ENCODE peak calls at places on chromosomes 16 and 17, in four cellular contexts. Z, M, F and B are unnamed samples.
A peak's percentile ranks its signal among the peaks of the same experiment; 100 is the strongest.

GRCh38 chr17:31517524-31517923 is 126.0 kb downstream of the RAB11FIP4 start:
- DNase-seq in Z (no peak), M (peak; percentile 69), F (no peak), B (no peak)

GRCh38 chr17:49390548-49391324 is 23.9 kb downstream of the PHB1 start:
- DNase-seq in Z (no peak), M (no peak), F (no peak), B (no peak)

GRCh38 chr16:4314532-4315184 is 1.2 kb upstream of the GLIS2 start:
- DNase-seq in Z (peak; percentile 69), M (peak; percentile 55), F (no peak), B (peak; percentile 38)

GRCh38 chr16:86575095-86575685 is 3.2 kb upstream of the FOXL1 start:
- DNase-seq in Z (no peak), M (no peak), F (no peak), B (no peak)

GRCh38 chr16:50467943-50468748 is 80.0 kb upstream of the NKD1 start:
- DNase-seq in Z (peak; percentile 28), M (peak; percentile 93), F (peak; percentile 71), B (no peak)

GRCh38 chr16:83574388-83574787 is 233.4 kb upstream of the HSBP1 start:
- DNase-seq in Z (peak; percentile 87), M (no peak), F (no peak), B (no peak)

GRCh38 chr17:901964-902363 is 77.6 kb downstream of the NXN start:
- DNase-seq in Z (no peak), M (no peak), F (no peak), B (no peak)

GRCh38 chr17:29846298-29846697 is 83.7 kb downstream of the SSH2 start:
- DNase-seq in Z (no peak), M (no peak), F (no peak), B (no peak)

GRCh38 chr17:2082003-2082862 is 27.3 kb downstream of the HIC1 start:
- DNase-seq in Z (no peak), M (no peak), F (no peak), B (no peak)

GRCh38 chr16:78925071-78925714 is 675.3 kb downstream of the MAF start:
- DNase-seq in Z (no peak), M (peak; percentile 28), F (no peak), B (peak; percentile 22)

GRCh38 chr17:42016411-42016831 is 818 bp downstream of the DNAJC7 start:
- DNase-seq in Z (peak; percentile 31), M (peak; percentile 17), F (no peak), B (no peak)

GRCh38 chr16:81335669-81336068 is 20.9 kb downstream of the GAN start:
- DNase-seq in Z (no peak), M (no peak), F (no peak), B (no peak)
- H3K4me3 ChIP-seq in Z (no peak overlapping the region), M (no peak overlapping the region), F (no peak overlapping the region), B (no peak overlapping the region)

GRCh38 chr17:37190493-37190892 is 185.3 kb upstream of the C17orf78 start:
- DNase-seq in Z (no peak), M (no peak), F (no peak), B (no peak)
- TF ChIP-seq CTCF in Z (peak; percentile 19), M (no peak), F (no peak), B (no peak)

GRCh38 chr16:27464663-27465482 is 62.9 kb downstream of the IL21R start:
- DNase-seq in Z (no peak), M (no peak), F (no peak), B (no peak)

GRCh38 chr16:27462200-27462845 is 60.3 kb downstream of the IL21R start:
- DNase-seq in Z (no peak), M (no peak), F (no peak), B (peak; percentile 39)

GRCh38 chr16:27461483-27462171 is 59.7 kb downstream of the IL21R start:
- DNase-seq in Z (peak; percentile 19), M (no peak), F (no peak), B (no peak)

GRCh38 chr16:27463741-27464662 is 62.0 kb downstream of the IL21R start:
- DNase-seq in Z (no peak), M (no peak), F (no peak), B (no peak)

GRCh38 chr16:27462846-27463682 is 61.1 kb downstream of the IL21R start:
- DNase-seq in Z (no peak), M (no peak), F (no peak), B (no peak)
- H3K36me3 ChIP-seq in Z (peaks cover 31% of the 10 kb centered on the region), M (peaks cover 9% of the 10 kb centered on the region), F (peaks cover 79% of the 10 kb centered on the region), B (peaks cover 87% of the 10 kb centered on the region)

DNA sequence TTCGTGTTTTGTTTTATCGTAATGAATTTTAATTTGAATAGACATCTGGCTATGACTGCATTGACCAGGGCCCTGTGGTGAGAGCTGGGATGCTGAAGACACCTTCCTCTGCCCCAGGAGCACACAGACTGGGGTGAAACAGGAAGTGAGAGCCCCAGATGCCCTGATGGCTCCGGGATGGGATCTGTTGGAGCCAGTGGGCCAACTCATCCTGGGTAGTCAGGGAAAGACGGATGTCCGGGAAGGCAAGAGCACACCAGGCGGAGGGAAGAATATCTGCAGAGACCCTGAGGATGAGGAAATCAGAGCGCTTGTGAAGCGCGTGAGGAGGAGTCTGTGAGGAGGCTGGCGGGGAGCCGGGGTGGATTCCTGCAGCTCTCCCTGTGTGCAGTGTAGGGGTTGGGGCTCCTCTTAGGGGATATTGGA is 71.5 kb upstream of the LGALS9 start:
- DNase-seq in Z (peak; percentile 71), M (no peak), F (no peak), B (no peak)
- H3K4me3 ChIP-seq in Z (no peak overlapping the region), M (no peak overlapping the region), F (peak overlapping the region; percentile 12), B (no peak overlapping the region)

GRCh38 chr16:31072540-31073072 is 1.4 kb downstream of the ZNF668 start:
- DNase-seq in Z (peak; percentile 57), M (peak; percentile 39), F (no peak), B (no peak)
- TF ChIP-seq CTCF in Z (no peak), M (no peak), F (no peak), B (no peak)

GRCh38 chr16:3289998-3290673 is 6.8 kb downstream of the ZNF263 start:
- DNase-seq in Z (no peak), M (no peak), F (no peak), B (no peak)
- H3K36me3 ChIP-seq in Z (peaks cover 19% of the 10 kb centered on the region), M (peaks cover 49% of the 10 kb centered on the region), F (peaks cover 77% of the 10 kb centered on the region), B (peaks cover 48% of the 10 kb centered on the region)

GRCh38 chr16:31530405-31530804 is 2.7 kb downstream of the AHSP start:
- DNase-seq in Z (no peak), M (no peak), F (no peak), B (no peak)

GRCh38 chr16:31528726-31529397 is 1.2 kb downstream of the AHSP start:
- DNase-seq in Z (peak; percentile 61), M (no peak), F (no peak), B (no peak)

GRCh38 chr16:31527617-31528287 is at the start of gene AHSP:
- DNase-seq in Z (no peak), M (no peak), F (no peak), B (no peak)

GRCh38 chr16:31531096-31531495 is 3.4 kb downstream of the AHSP start:
- DNase-seq in Z (no peak), M (no peak), F (no peak), B (no peak)

GRCh38 chr16:31529398-31530312 is 2.0 kb downstream of the AHSP start:
- DNase-seq in Z (no peak), M (peak; percentile 49), F (no peak), B (peak; percentile 7)
- H3K4me3 ChIP-seq in Z (no peak overlapping the region), M (peak overlapping the region; percentile 58), F (peak overlapping the region; percentile 50), B (peak overlapping the region; percentile 26)

GRCh38 chr16:12653820-12654392 is 149.8 kb downstream of the CPPED1 start:
- DNase-seq in Z (no peak), M (no peak), F (no peak), B (no peak)
- TF ChIP-seq CTCF in Z (no peak), M (no peak), F (no peak), B (no peak)